ENCODE peak calls at places on chromosomes 1 and 21, in six cellular contexts. X, Q, V, H, M and I are unnamed samples.

GRCh38 chr21:39096754-39097153 is 86.5 kb downstream of the PSMG1 start:
- DNase-seq in X (no peak), V (no peak), M (no peak), Q (no peak), H (no peak), I (no peak)

GRCh38 chr1:44787506-44787905 is 464 bp downstream of the BEST4 start:
- DNase-seq in Q (no peak), M (no peak), H (no peak), V (no peak), X (no peak), I (no peak)

GRCh38 chr1:29515188-29515955 is 279.1 kb downstream of the PTPRU start:
- DNase-seq in Q (no peak), H (no peak), X (no peak), V (peak), M (peak), I (no peak)

GRCh38 chr1:152411144-152411543 is 2.9 kb downstream of the CRNN start:
- DNase-seq in M (no peak), X (no peak), Q (no peak), H (no peak), V (no peak), I (no peak)

GRCh38 chr1:21339402-21340229 is 49.4 kb upstream of the ECE1 start:
- DNase-seq in V (no peak), X (no peak), Q (no peak), H (no peak), M (no peak), I (no peak)

GRCh38 chr1:24914226-24915069 is 15.6 kb downstream of the RUNX3 start:
- DNase-seq in M (peak), H (peak), X (no peak), Q (no peak), V (no peak), I (peak)

GRCh38 chr1:23544444-23545389 is 13.7 kb upstream of the E2F2 start:
- DNase-seq in M (peak), V (peak), H (peak), Q (peak), X (no peak), I (peak)

GRCh38 chr21:41886331-41886730 is 7.2 kb upstream of the PRDM15 start:
- DNase-seq in Q (no peak), V (no peak), M (no peak), H (no peak), X (no peak), I (no peak)

GRCh38 chr1:205805082-205805711 is 7.8 kb downstream of the SLC41A1 start:
- DNase-seq in H (no peak), X (no peak), M (no peak), V (no peak), Q (no peak), I (no peak)

GRCh38 chr21:28991861-28992525 is 684 bp downstream of the LTN1 start:
- DNase-seq in Q (no peak), V (no peak), X (no peak), M (no peak), H (no peak), I (no peak)

GRCh38 chr1:29809446-29810120 is 573.3 kb downstream of the PTPRU start:
- DNase-seq in X (no peak), V (peak), M (no peak), H (no peak), Q (no peak), I (no peak)

GRCh38 chr1:81584398-81584797 is 216.3 kb upstream of the ADGRL2 start:
- DNase-seq in H (no peak), Q (no peak), V (no peak), M (no peak), X (peak), I (peak)

GRCh38 chr1:15975358-15975804 is 520 bp downstream of the ZBTB17 start:
- DNase-seq in H (peak), M (peak), Q (no peak), X (no peak), V (peak), I (peak)

GRCh38 chr1:228059536-228060457 is 22.7 kb upstream of the ARF1 start:
- DNase-seq in M (peak), Q (no peak), X (no peak), V (peak), H (no peak), I (no peak)

GRCh38 chr1:113579256-113580018 is 179.8 kb downstream of the PHTF1 start:
- DNase-seq in V (no peak), H (peak), X (no peak), Q (no peak), M (no peak), I (no peak)

GRCh38 chr1:56920551-56920950 is 45.3 kb downstream of the C8B start:
- DNase-seq in M (no peak), Q (no peak), H (no peak), V (no peak), X (no peak), I (no peak)

GRCh38 chr1:204211021-204211420 is 2.8 kb downstream of the GOLT1A start:
- DNase-seq in V (no peak), M (no peak), H (no peak), X (no peak), Q (no peak), I (no peak)

GRCh38 chr1:185987611-185988441 is 253.6 kb downstream of the HMCN1 start:
- DNase-seq in H (no peak), X (no peak), M (no peak), V (no peak), Q (no peak), I (no peak)

GRCh38 chr1:185980891-185981290 is 246.7 kb downstream of the HMCN1 start:
- DNase-seq in V (no peak), Q (no peak), M (no peak), X (no peak), H (no peak), I (no peak)

DNA sequence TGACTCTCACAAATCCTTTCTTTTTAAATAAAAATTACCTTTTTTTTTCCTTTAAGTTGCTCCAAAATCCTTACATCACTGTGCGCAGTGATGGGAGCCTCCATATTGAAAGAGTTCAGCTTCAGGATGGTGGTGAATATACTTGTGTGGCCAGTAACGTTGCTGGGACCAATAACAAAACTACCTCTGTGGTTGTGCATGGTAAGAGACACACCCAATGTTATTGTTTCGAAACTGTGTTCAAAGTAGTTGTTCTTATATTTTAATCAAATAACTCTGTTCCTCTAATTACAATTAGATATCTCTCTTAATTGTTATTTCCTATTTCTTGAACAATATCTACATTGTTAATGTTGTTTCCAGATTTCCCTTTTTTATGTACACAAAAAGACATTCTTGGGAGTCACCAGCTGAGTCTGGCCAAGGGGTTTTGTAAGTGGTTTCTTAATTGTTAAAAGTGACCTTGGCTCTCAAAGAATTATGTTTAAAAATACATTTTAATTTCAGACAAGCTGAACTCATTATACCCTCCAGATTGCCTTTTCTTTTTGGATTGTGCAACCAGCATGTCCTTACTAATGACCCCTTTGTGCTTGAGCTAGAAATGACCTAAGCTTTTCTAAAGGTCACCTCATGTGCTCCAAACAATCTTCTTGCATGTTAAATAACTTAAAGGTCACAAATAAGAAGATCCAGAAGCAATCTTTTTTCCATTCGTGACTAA is 250.1 kb downstream of the HMCN1 start:
- DNase-seq in V (no peak), Q (no peak), H (no peak), X (no peak), M (no peak), I (peak)
- H3K27ac ChIP-seq in V (no peak), Q (no peak), H (no peak), X (no peak), M (no peak), I (no peak)

DNA sequence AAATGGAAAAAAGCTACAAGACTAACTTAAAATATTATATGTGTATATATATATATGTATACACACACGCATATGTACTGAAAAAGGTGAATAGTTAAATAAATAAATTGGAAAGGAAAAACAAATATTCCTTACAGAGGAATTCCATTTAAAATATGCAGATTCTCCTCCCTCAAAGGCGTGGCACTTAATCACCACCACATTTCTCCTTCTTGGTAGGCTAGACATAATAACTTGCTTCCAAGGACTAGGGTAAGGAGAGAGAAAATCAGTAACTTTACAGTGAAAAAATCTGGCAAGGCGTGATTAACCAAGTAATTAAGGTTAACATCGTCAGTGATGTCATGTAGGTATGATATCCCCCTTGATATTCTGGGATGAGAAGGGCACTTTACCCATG is 84.0 kb upstream of the USP25 start:
- DNase-seq in V (no peak), H (no peak), Q (no peak), M (no peak), X (no peak), I (no peak)
- H3K4me3 ChIP-seq in V (no peak), H (no peak), Q (no peak), M (no peak), X (no peak), I (no peak)

GRCh38 chr1:41618066-41618825 is 133.8 kb upstream of the EDN2 start:
- DNase-seq in Q (peak), V (peak), H (no peak), X (no peak), M (peak), I (no peak)

GRCh38 chr1:41619511-41620364 is 135.3 kb upstream of the EDN2 start:
- DNase-seq in M (no peak), Q (no peak), X (no peak), V (no peak), H (no peak), I (no peak)

GRCh38 chr1:41620365-41621169 is 136.1 kb upstream of the EDN2 start:
- DNase-seq in V (no peak), M (no peak), H (no peak), Q (no peak), X (no peak), I (no peak)

GRCh38 chr1:41617336-41617735 is 132.9 kb upstream of the EDN2 start:
- DNase-seq in X (no peak), V (no peak), H (no peak), M (no peak), Q (no peak), I (no peak)

GRCh38 chr1:41618871-41619270 is 134.4 kb upstream of the EDN2 start:
- DNase-seq in V (no peak), H (no peak), X (no peak), M (no peak), Q (no peak), I (no peak)
- H3K27ac ChIP-seq in V (peak), H (no peak), X (no peak), M (no peak), Q (no peak), I (no peak)

DNA sequence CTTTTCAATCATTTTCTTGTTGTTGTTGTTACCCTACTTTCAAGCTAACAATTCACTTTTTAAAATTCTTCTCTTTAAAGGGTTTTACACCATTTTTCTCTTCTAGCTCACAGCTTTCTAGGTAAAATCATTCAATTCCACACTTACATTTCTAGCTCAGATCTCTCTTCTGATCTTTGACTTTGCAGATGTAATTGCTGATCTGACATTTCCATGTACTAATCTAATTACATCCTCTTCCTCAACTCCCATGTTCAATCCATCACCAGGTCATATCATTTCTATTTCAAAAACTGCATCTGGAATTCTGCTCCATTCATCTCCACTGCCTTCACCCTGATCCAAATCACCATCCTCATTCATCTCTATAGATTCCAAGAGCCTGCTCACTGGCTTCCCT is 3.0 kb downstream of the BCL10 start:
- DNase-seq in X (no peak), Q (no peak), M (no peak), V (no peak), H (no peak), I (no peak)
- H3K4me3 ChIP-seq in X (no peak), Q (no peak), M (peak), V (no peak), H (no peak), I (peak)